ENCODE peak calls at places on chromosome 20, in ten cellular contexts. B is left ventricle myocardium inferior, Y is OCI-LY7, U is neural progenitor cell, J is kidney epithelial cell, E is spleen, S is cardiac fibroblast, R is colonic mucosa, X is choroid plexus epithelial cell, F is astrocyte of the spinal cord. T is an unnamed sample.

GRCh38 chr20:9626357-9626756 is 112.0 kb downstream of the LAMP5 start:
- DNase-seq in B (no peak), Y (no peak), U (no peak), J (no peak), E (no peak), S (no peak), R (no peak), X (no peak), F (no peak), T (no peak)

GRCh38 chr20:34525342-34525708 is 9.1 kb downstream of the DYNLRB1 start:
- DNase-seq in B (no peak), Y (no peak), U (no peak), J (no peak), E (no peak), S (no peak), R (no peak), X (no peak), F (peak; percentile 5), T (no peak)

GRCh38 chr20:53088786-53089185 is 116.6 kb downstream of the TSHZ2 start:
- DNase-seq in B (no peak), Y (no peak), U (no peak), J (no peak), E (no peak), S (no peak), R (no peak), X (no peak), F (no peak), T (no peak)

GRCh38 chr20:45817652-45818194 is 5.3 kb downstream of the UBE2C start:
- DNase-seq in B (no peak), Y (no peak), U (no peak), J (peak; percentile 86), E (no peak), S (peak; percentile 89), R (no peak), X (peak; percentile 97), F (peak; percentile 82), T (no peak)

GRCh38 chr20:52945862-52946522 is 26.2 kb upstream of the TSHZ2 start:
- DNase-seq in B (no peak), Y (no peak), U (no peak), J (no peak), E (no peak), S (no peak), R (no peak), X (no peak), F (no peak), T (no peak)

GRCh38 chr20:23090147-23090546 is 4.0 kb upstream of the CD93 start:
- DNase-seq in B (no peak), Y (no peak), U (no peak), J (no peak), E (no peak), S (no peak), R (no peak), X (no peak), F (no peak), T (no peak)

GRCh38 chr20:62418709-62419487 is 8.4 kb downstream of the RBBP8NL start:
- DNase-seq in B (no peak), Y (no peak), U (no peak), J (no peak), E (no peak), S (no peak), R (no peak), X (no peak), F (no peak), T (no peak)

GRCh38 chr20:61443541-61444126 is 191.6 kb downstream of the CDH4 start:
- DNase-seq in B (no peak), Y (no peak), U (no peak), J (no peak), E (no peak), S (no peak), R (no peak), X (no peak), F (peak; percentile 48), T (no peak)

GRCh38 chr20:57908691-57909090 is 198.9 kb upstream of the PMEPA1 start:
- DNase-seq in B (no peak), Y (no peak), U (no peak), J (no peak), E (no peak), S (no peak), R (no peak), X (no peak), F (no peak), T (no peak)

GRCh38 chr20:57910716-57911115 is 200.9 kb upstream of the PMEPA1 start:
- DNase-seq in B (no peak), Y (no peak), U (no peak), J (no peak), E (no peak), S (no peak), R (no peak), X (no peak), F (no peak), T (no peak)

GRCh38 chr20:57909763-57910331 is 200.0 kb upstream of the PMEPA1 start:
- DNase-seq in B (no peak), Y (no peak), U (no peak), J (no peak), E (no peak), S (no peak), R (no peak), X (no peak), F (no peak), T (no peak)

GRCh38 chr20:57907131-57908083 is 197.6 kb upstream of the PMEPA1 start:
- DNase-seq in B (no peak), Y (no peak), U (no peak), J (no peak), E (no peak), S (no peak), R (no peak), X (no peak), F (no peak), T (no peak)

GRCh38 chr20:57908226-57908625 is 198.4 kb upstream of the PMEPA1 start:
- DNase-seq in B (no peak), Y (no peak), U (no peak), J (no peak), E (no peak), S (no peak), R (no peak), X (no peak), F (no peak), T (no peak)
- TF ChIP-seq CTCF in B (no peak), Y (no peak), U (no peak), J (no peak), E (no peak), S (no peak), R (no peak), X (no peak), F (no peak), T (no peak)

GRCh38 chr20:54459279-54459678 is 16.1 kb upstream of the DOK5 start:
- DNase-seq in B (no peak), Y (no peak), U (no peak), J (no peak), E (no peak), S (no peak), R (no peak), X (no peak), F (no peak), T (no peak)

GRCh38 chr20:54454982-54455381 is 20.4 kb upstream of the DOK5 start:
- DNase-seq in B (no peak), Y (no peak), U (no peak), J (no peak), E (no peak), S (no peak), R (no peak), X (no peak), F (no peak), T (no peak)

GRCh38 chr20:54458219-54458618 is 17.2 kb upstream of the DOK5 start:
- DNase-seq in B (no peak), Y (no peak), U (no peak), J (no peak), E (no peak), S (no peak), R (no peak), X (no peak), F (no peak), T (no peak)

GRCh38 chr20:54456423-54456822 is 19.0 kb upstream of the DOK5 start:
- DNase-seq in B (no peak), Y (no peak), U (no peak), J (no peak), E (no peak), S (no peak), R (no peak), X (no peak), F (no peak), T (no peak)

DNA sequence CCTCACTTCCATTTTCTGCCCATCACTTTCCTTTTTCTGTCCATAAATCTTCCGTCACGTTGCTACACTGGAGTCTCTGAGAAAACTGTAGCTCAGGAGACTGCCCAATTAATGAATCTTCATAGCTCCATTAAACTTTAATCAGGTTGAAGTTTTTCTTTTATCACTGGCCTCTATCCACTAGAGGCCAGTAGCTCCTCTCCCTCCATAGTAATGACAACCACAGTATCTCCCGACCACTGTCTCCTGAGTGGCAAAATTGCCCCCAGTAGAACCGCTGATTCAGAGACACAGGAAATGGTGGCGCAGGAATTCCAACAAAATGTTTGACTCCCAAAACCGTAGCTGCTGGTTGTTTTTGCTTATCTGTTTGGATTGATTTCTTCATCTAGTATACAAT is 18.4 kb upstream of the DOK5 start:
- DNase-seq in B (no peak), Y (no peak), U (no peak), J (no peak), E (no peak), S (no peak), R (no peak), X (no peak), F (no peak), T (no peak)
- TF ChIP-seq CTCF in B (peak; percentile 22), Y (no peak), U (peak; percentile 19), J (peak; percentile 3), E (no peak), S (no peak), R (no peak), X (peak; percentile 9), F (no peak), T (no peak)

DNA sequence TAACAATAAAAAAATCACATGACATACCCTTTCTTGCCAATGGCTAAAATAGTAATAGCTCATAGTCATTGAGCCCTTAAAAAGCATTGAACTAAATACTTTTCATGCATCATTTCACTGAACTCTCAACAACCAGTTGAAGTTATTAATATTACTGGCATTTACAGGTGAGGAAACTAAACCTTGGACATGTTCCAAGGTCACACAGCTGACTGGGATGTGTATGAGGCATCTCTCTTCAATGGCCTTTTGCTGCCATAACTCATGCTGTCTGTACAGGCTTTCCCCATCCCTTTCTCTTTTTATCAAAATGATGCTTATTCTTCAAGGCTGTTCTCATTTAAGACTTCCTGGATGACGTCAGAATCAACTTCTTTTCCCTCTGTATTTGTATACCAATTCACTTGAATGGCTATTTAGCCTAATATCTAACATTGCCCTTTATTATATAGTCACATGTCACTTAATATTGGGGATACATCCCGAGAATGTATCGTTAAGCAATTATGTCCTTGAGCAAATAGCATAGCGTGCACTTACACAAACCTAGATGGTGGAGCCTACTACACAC is 476.4 kb downstream of the KIF16B start:
- DNase-seq in B (no peak), Y (no peak), U (no peak), J (no peak), E (no peak), S (no peak), R (no peak), X (no peak), F (no peak), T (no peak)
- TF ChIP-seq CTCF in B (no peak), Y (no peak), U (no peak), J (no peak), E (no peak), S (no peak), R (no peak), X (no peak), F (no peak), T (no peak)

DNA sequence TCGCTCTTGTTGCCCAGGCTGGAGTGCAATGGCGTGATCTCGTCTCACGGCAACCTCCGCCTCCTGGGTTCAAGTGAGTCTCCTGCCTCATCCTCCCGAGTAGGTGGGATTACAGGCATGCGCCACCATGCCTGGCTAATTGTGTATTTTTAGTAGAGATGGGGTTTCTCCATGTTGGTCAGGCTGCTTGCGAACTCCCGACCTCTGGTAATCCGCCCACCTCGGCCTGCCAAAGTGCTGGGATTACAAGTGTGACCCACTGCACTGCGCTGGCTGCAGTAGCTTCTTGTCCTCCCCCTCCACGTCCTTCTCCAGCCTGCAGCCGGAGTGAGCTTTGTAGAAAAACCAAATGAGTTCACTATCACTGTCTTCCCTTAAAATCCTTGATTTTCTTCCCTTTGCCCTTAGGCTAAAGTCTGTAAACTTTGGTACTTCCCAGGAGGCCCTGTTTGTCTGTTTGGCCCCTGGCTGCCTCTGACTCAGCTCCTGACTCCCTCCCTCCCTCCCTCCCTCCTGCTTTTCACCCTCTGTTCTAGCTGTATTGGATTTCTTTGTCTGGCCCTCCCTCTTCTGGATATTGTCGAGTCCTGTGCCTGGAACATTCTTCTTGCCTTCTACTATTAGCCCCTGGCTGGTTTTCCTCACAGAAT is 12.9 kb downstream of the PARD6B start:
- DNase-seq in B (peak; percentile 43), Y (no peak), U (peak; percentile 62), J (no peak), E (no peak), S (peak; percentile 90), R (peak; percentile 69), X (peak; percentile 94), F (peak; percentile 90), T (peak; percentile 77)
- TF ChIP-seq CTCF in B (peak; percentile 50), Y (no peak), U (no peak), J (peak; percentile 60), E (no peak), S (peak; percentile 47), R (no peak), X (peak; percentile 58), F (peak; percentile 55), T (no peak)

T was measured in pancreas.